ENCODE peak calls at places on chromosome 14, in six cellular contexts. U is neural progenitor cell, T is tibial nerve, Z is lower leg skin, E is foreskin fibroblast, B is astrocyte of the spinal cord. D is an unnamed sample.

GRCh38 chr14:100391182-100391581 is 68.0 kb downstream of the SLC25A47 start:
- DNase-seq in U (no peak), T (no peak), Z (no peak), E (no peak), B (no peak), D (no peak)

GRCh38 chr14:30874999-30875787 is 834 bp downstream of the COCH start:
- DNase-seq in U (peak), T (no peak), Z (no peak), E (peak), B (no peak), D (no peak)

GRCh38 chr14:25006961-25007795 is 42.8 kb downstream of the STXBP6 start:
- DNase-seq in U (no peak), T (no peak), Z (no peak), E (peak), B (peak), D (peak)

GRCh38 chr14:69586420-69586819 is 11.7 kb upstream of the CCDC177 start:
- DNase-seq in U (no peak), T (no peak), Z (no peak), E (peak), B (no peak), D (no peak)

GRCh38 chr14:105430042-105430441 is 10.4 kb downstream of the MTA1 start:
- DNase-seq in U (no peak), T (no peak), Z (no peak), E (no peak), B (no peak), D (no peak)

GRCh38 chr14:29741909-29742401 is 185.7 kb downstream of the PRKD1 start:
- DNase-seq in U (no peak), T (peak), Z (peak), E (peak), B (peak), D (peak)

GRCh38 chr14:101064718-101065117 is 161.2 kb upstream of the RTL1 start:
- DNase-seq in U (no peak), T (no peak), Z (no peak), E (no peak), B (no peak), D (no peak)

GRCh38 chr14:58805057-58805456 is 167.3 kb downstream of the DACT1 start:
- DNase-seq in U (no peak), T (peak), Z (peak), E (peak), B (no peak), D (no peak)

GRCh38 chr14:103542545-103543088 is 13.6 kb downstream of the TRMT61A start:
- DNase-seq in U (peak), T (no peak), Z (no peak), E (peak), B (no peak), D (no peak)

GRCh38 chr14:43898709-43899108 is 608.4 kb downstream of the FSCB start:
- DNase-seq in U (no peak), T (no peak), Z (no peak), E (no peak), B (no peak), D (no peak)

GRCh38 chr14:37591311-37591940 is 3.6 kb downstream of the FOXA1 start:
- DNase-seq in U (peak), T (no peak), Z (no peak), E (no peak), B (no peak), D (no peak)

GRCh38 chr14:32286602-32287001 is 42.5 kb upstream of the AKAP6 start:
- DNase-seq in U (no peak), T (no peak), Z (no peak), E (no peak), B (no peak), D (no peak)

GRCh38 chr14:22839159-22839779 is 2.9 kb downstream of the MMP14 start:
- DNase-seq in U (no peak), T (no peak), Z (peak), E (peak), B (no peak), D (peak)

GRCh38 chr14:39232554-39233415 is 930 bp upstream of the MIA2 start:
- DNase-seq in U (no peak), T (no peak), Z (no peak), E (peak), B (peak), D (peak)

GRCh38 chr14:72254202-72254939 is 322.1 kb downstream of the RGS6 start:
- DNase-seq in U (no peak), T (no peak), Z (no peak), E (no peak), B (no peak), D (no peak)

GRCh38 chr14:26008290-26008689 is 589.5 kb downstream of the NOVA1 start:
- DNase-seq in U (peak), T (no peak), Z (no peak), E (peak), B (no peak), D (peak)

GRCh38 chr14:57189070-57189469 is 79.6 kb downstream of the EXOC5 start:
- DNase-seq in U (peak), T (no peak), Z (no peak), E (peak), B (peak), D (peak)

GRCh38 chr14:22819191-22819988 is 4.2 kb upstream of the SLC7A7 start:
- DNase-seq in U (no peak), T (peak), Z (peak), E (peak), B (peak), D (peak)

GRCh38 chr14:56590535-56590951 is 10.9 kb downstream of the TMEM260 start:
- DNase-seq in U (peak), T (no peak), Z (no peak), E (no peak), B (no peak), D (no peak)

GRCh38 chr14:89025581-89026236 is 201.3 kb downstream of the TTC8 start:
- DNase-seq in U (no peak), T (no peak), Z (peak), E (peak), B (no peak), D (no peak)

GRCh38 chr14:89029961-89030694 is 205.7 kb downstream of the TTC8 start:
- DNase-seq in U (no peak), T (no peak), Z (no peak), E (no peak), B (no peak), D (no peak)

GRCh38 chr14:89028462-89029134 is 204.1 kb downstream of the TTC8 start:
- DNase-seq in U (no peak), T (no peak), Z (no peak), E (no peak), B (no peak), D (no peak)

GRCh38 chr14:89024691-89025090 is 200.2 kb downstream of the TTC8 start:
- DNase-seq in U (no peak), T (no peak), Z (no peak), E (no peak), B (no peak), D (no peak)

DNA sequence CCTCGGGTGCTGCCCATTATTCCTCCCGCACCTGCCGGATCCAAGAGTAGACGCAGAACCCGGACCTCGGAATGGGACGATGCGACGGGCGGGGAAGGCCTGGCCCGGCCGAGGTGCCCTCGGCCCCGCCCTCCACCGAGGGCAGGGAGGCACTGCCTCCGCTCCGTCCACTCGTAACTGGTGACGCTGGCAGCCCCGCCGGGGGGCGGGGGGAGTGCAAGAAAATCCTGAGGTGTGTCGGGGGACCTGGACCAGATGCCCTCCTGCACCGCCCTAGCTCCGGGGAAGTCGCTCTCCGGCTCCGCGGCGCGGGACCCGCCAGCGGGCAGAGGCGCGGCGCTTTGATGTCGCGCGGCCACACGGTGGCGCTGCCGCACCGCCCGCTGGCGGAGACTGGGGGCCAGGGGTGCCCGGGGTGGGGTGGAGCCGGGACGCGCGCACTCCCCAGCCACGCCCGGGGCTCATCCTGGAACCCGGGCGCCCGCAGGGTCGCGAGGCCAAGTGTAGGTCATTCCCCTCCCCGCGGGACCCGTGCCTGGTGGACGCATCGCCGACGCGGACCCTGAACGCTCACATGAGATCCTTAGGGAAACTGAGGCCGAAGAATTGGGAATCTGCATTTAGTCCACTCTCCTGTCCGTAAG is 202.8 kb downstream of the TTC8 start:
- DNase-seq in U (peak), T (no peak), Z (no peak), E (peak), B (peak), D (peak)
- TF ChIP-seq CTCF in U (peak), T (peak), Z (no peak), E (peak), B (peak), D (peak)

GRCh38 chr14:61147369-61147897 is 133.7 kb downstream of the TMEM30B start:
- DNase-seq in U (no peak), T (no peak), Z (no peak), E (peak), B (peak), D (peak)
- H3K4me3 ChIP-seq in U (no peak), T (no peak), Z (no peak), E (no peak), B (no peak), D (no peak)

GRCh38 chr14:85978851-85979250 is 448.9 kb downstream of the FLRT2 start:
- DNase-seq in U (no peak), T (no peak), Z (no peak), E (peak), B (no peak), D (no peak)
- TF ChIP-seq CTCF in U (peak), T (no peak), Z (no peak), E (no peak), B (no peak), D (peak)

DNA sequence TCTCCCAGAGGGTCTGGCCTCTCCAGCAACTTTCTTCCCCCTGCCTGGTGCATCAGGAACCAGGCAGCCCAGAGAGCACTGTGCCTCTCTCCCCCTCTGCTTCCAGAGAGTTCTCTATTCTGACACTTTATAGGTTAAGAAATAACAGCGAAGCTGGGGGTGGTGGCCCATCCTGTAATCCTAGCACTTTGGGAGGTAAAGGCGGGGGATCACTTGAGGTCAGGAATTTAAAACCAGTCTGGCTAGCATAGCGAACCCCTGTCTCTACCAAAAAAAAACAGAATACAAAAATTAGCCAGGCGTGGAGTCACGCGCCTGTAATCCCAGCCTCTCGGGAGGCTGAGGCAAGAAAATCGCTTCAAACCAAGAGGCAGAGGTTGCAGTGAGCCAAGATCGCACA is 58.3 kb downstream of the ESRRB start:
- DNase-seq in U (no peak), T (no peak), Z (no peak), E (no peak), B (no peak), D (no peak)
- H3K4me3 ChIP-seq in U (no peak), T (no peak), Z (no peak), E (no peak), B (no peak), D (no peak)

GRCh38 chr14:91065266-91065665 is 4.8 kb upstream of the RPS6KA5 start:
- DNase-seq in U (no peak), T (no peak), Z (no peak), E (no peak), B (no peak), D (no peak)
- TF ChIP-seq CTCF in U (no peak), T (no peak), Z (no peak), E (no peak), B (no peak), D (no peak)

GRCh38 chr14:67513631-67514108 is 19.4 kb upstream of the PLEKHH1 start:
- DNase-seq in U (no peak), T (peak), Z (no peak), E (no peak), B (no peak), D (no peak)
- H3K4me3 ChIP-seq in U (no peak), T (no peak), Z (no peak), E (no peak), B (no peak), D (no peak)

GRCh38 chr14:75736845-75737485 is 75.9 kb downstream of the TTLL5 start:
- DNase-seq in U (no peak), T (no peak), Z (no peak), E (no peak), B (no peak), D (peak)
- TF ChIP-seq CTCF in U (no peak), T (no peak), Z (no peak), E (no peak), B (no peak), D (no peak)

GRCh38 chr14:92609955-92610354 is 96.4 kb downstream of the RIN3 start:
- DNase-seq in U (no peak), T (no peak), Z (no peak), E (peak), B (no peak), D (peak)

GRCh38 chr14:92615451-92615850 is 101.9 kb downstream of the RIN3 start:
- DNase-seq in U (no peak), T (no peak), Z (no peak), E (no peak), B (no peak), D (no peak)

GRCh38 chr14:92613008-92613658 is 99.6 kb downstream of the RIN3 start:
- DNase-seq in U (peak), T (peak), Z (no peak), E (peak), B (no peak), D (peak)

GRCh38 chr14:92610849-92611271 is 97.3 kb downstream of the RIN3 start:
- DNase-seq in U (no peak), T (no peak), Z (no peak), E (peak), B (no peak), D (no peak)

DNA sequence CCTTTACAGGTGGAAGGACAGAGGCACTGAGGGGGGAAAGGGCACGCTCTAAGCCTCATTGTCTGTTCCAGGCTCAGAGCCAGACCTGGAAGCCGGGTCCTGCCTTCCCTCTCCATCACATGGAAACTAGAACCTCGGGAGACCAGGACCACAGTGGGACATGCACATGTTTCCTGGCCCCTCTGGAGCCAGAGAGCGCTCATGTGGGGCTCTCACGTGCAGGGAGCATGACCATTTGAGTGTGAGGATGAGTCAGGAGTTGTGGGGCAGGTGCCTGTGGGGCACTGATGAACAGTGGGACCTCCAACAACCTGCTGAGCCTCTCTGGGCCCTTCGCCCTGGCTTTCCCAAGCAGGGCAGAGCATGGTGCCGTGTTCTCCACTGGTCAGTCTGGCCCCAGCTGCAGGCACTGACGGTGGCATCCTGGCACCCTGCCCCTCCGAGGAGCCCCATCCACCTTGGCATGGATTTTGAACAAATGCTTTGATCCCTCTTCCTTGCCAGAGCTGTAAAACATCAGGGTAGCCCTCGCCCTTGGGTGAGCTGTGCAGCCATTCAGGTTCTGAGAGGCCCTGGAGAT is 100.2 kb downstream of the RIN3 start:
- DNase-seq in U (no peak), T (no peak), Z (no peak), E (no peak), B (no peak), D (no peak)
- H3K4me3 ChIP-seq in U (no peak), T (no peak), Z (no peak), E (no peak), B (no peak), D (no peak)

D was measured in choroid plexus epithelial cell.